ENCODE peak calls at places on chromosome 9, in seven cellular contexts. One of them, this sample, is unnamed.

GRCh38 chr9:36946653-36947052 is 87.4 kb downstream of the PAX5 start:
- DNase-seq in activated effector memory CD4-positive, alpha-beta T cell treated with anti-CD3 and anti-CD28 coated beads, Interleukin-2, amount 50 U/mL, for 16 hours: peak; percentile 21
- DNase-seq in ACHN: no peak
- DNase-seq in GM10248: no peak
- DNase-seq in cardiac muscle cell: peak; percentile 61
- DNase-seq in germinal center: no peak
- DNase-seq in trophoblast cell: no peak
- DNase-seq in this sample: no peak

GRCh38 chr9:70409800-70410199 is 4.7 kb downstream of the KLF9 start:
- DNase-seq in activated effector memory CD4-positive, alpha-beta T cell treated with anti-CD3 and anti-CD28 coated beads, Interleukin-2, amount 50 U/mL, for 16 hours: no peak
- DNase-seq in ACHN: no peak
- DNase-seq in GM10248: no peak
- DNase-seq in cardiac muscle cell: no peak
- DNase-seq in germinal center: no peak
- DNase-seq in trophoblast cell: no peak
- DNase-seq in this sample: no peak

GRCh38 chr9:3477236-3477834 is 48.5 kb downstream of the RFX3 start:
- DNase-seq in activated effector memory CD4-positive, alpha-beta T cell treated with anti-CD3 and anti-CD28 coated beads, Interleukin-2, amount 50 U/mL, for 16 hours: no peak
- DNase-seq in ACHN: peak; percentile 35
- DNase-seq in GM10248: peak; percentile 6
- DNase-seq in cardiac muscle cell: no peak
- DNase-seq in germinal center: no peak
- DNase-seq in trophoblast cell: no peak
- DNase-seq in this sample: no peak

GRCh38 chr9:37197158-37198033 is 77.0 kb downstream of the ZCCHC7 start:
- DNase-seq in activated effector memory CD4-positive, alpha-beta T cell treated with anti-CD3 and anti-CD28 coated beads, Interleukin-2, amount 50 U/mL, for 16 hours: no peak
- DNase-seq in ACHN: no peak
- DNase-seq in GM10248: peak; percentile 29
- DNase-seq in cardiac muscle cell: peak; percentile 52
- DNase-seq in germinal center: peak; percentile 78
- DNase-seq in trophoblast cell: no peak
- DNase-seq in this sample: no peak

GRCh38 chr9:114083693-114084092 is 5.6 kb upstream of the AMBP start:
- DNase-seq in activated effector memory CD4-positive, alpha-beta T cell treated with anti-CD3 and anti-CD28 coated beads, Interleukin-2, amount 50 U/mL, for 16 hours: no peak
- DNase-seq in ACHN: no peak
- DNase-seq in GM10248: no peak
- DNase-seq in cardiac muscle cell: no peak
- DNase-seq in germinal center: no peak
- DNase-seq in trophoblast cell: no peak
- DNase-seq in this sample: no peak

GRCh38 chr9:29290519-29290918 is 1717.2 kb upstream of the C9orf72 start:
- DNase-seq in activated effector memory CD4-positive, alpha-beta T cell treated with anti-CD3 and anti-CD28 coated beads, Interleukin-2, amount 50 U/mL, for 16 hours: no peak
- DNase-seq in ACHN: no peak
- DNase-seq in GM10248: no peak
- DNase-seq in cardiac muscle cell: no peak
- DNase-seq in germinal center: no peak
- DNase-seq in trophoblast cell: no peak
- DNase-seq in this sample: no peak

GRCh38 chr9:110911659-110912473 is 126.4 kb downstream of the LPAR1 start:
- DNase-seq in activated effector memory CD4-positive, alpha-beta T cell treated with anti-CD3 and anti-CD28 coated beads, Interleukin-2, amount 50 U/mL, for 16 hours: no peak
- DNase-seq in ACHN: no peak
- DNase-seq in GM10248: no peak
- DNase-seq in cardiac muscle cell: peak; percentile 87
- DNase-seq in germinal center: no peak
- DNase-seq in trophoblast cell: peak; percentile 3
- DNase-seq in this sample: no peak

GRCh38 chr9:33287087-33287490 is 3.2 kb upstream of the NFX1 start:
- DNase-seq in activated effector memory CD4-positive, alpha-beta T cell treated with anti-CD3 and anti-CD28 coated beads, Interleukin-2, amount 50 U/mL, for 16 hours: peak; percentile 70
- DNase-seq in ACHN: peak; percentile 71
- DNase-seq in GM10248: peak; percentile 61
- DNase-seq in cardiac muscle cell: peak; percentile 79
- DNase-seq in germinal center: peak; percentile 81
- DNase-seq in trophoblast cell: peak; percentile 36
- DNase-seq in this sample: peak; percentile 16

GRCh38 chr9:91532325-91532724 is 108.7 kb upstream of the NFIL3 start:
- DNase-seq in activated effector memory CD4-positive, alpha-beta T cell treated with anti-CD3 and anti-CD28 coated beads, Interleukin-2, amount 50 U/mL, for 16 hours: no peak
- DNase-seq in ACHN: no peak
- DNase-seq in GM10248: no peak
- DNase-seq in cardiac muscle cell: peak; percentile 25
- DNase-seq in germinal center: no peak
- DNase-seq in trophoblast cell: no peak
- DNase-seq in this sample: no peak

GRCh38 chr9:136312436-136312835 is 8.5 kb upstream of the CCDC187 start:
- DNase-seq in activated effector memory CD4-positive, alpha-beta T cell treated with anti-CD3 and anti-CD28 coated beads, Interleukin-2, amount 50 U/mL, for 16 hours: peak; percentile 77
- DNase-seq in ACHN: peak; percentile 22
- DNase-seq in GM10248: peak; percentile 73
- DNase-seq in cardiac muscle cell: peak; percentile 53
- DNase-seq in germinal center: peak; percentile 58
- DNase-seq in trophoblast cell: no peak
- DNase-seq in this sample: no peak

GRCh38 chr9:114690308-114690707 is 8.3 kb upstream of the TEX48 start:
- DNase-seq in activated effector memory CD4-positive, alpha-beta T cell treated with anti-CD3 and anti-CD28 coated beads, Interleukin-2, amount 50 U/mL, for 16 hours: no peak
- DNase-seq in ACHN: peak; percentile 74
- DNase-seq in GM10248: no peak
- DNase-seq in cardiac muscle cell: no peak
- DNase-seq in germinal center: no peak
- DNase-seq in trophoblast cell: no peak
- DNase-seq in this sample: no peak

GRCh38 chr9:98178874-98179850 is 13.3 kb downstream of the CORO2A start:
- DNase-seq in activated effector memory CD4-positive, alpha-beta T cell treated with anti-CD3 and anti-CD28 coated beads, Interleukin-2, amount 50 U/mL, for 16 hours: no peak
- DNase-seq in ACHN: no peak
- DNase-seq in GM10248: no peak
- DNase-seq in cardiac muscle cell: no peak
- DNase-seq in germinal center: no peak
- DNase-seq in trophoblast cell: no peak
- DNase-seq in this sample: no peak

GRCh38 chr9:114054191-114054690 is 23.9 kb downstream of the AMBP start:
- DNase-seq in activated effector memory CD4-positive, alpha-beta T cell treated with anti-CD3 and anti-CD28 coated beads, Interleukin-2, amount 50 U/mL, for 16 hours: no peak
- DNase-seq in ACHN: no peak
- DNase-seq in GM10248: no peak
- DNase-seq in cardiac muscle cell: no peak
- DNase-seq in germinal center: no peak
- DNase-seq in trophoblast cell: no peak
- DNase-seq in this sample: no peak

GRCh38 chr9:4286086-4286485 is 13.8 kb downstream of the GLIS3 start:
- DNase-seq in activated effector memory CD4-positive, alpha-beta T cell treated with anti-CD3 and anti-CD28 coated beads, Interleukin-2, amount 50 U/mL, for 16 hours: no peak
- DNase-seq in ACHN: no peak
- DNase-seq in GM10248: no peak
- DNase-seq in cardiac muscle cell: no peak
- DNase-seq in germinal center: no peak
- DNase-seq in trophoblast cell: no peak
- DNase-seq in this sample: no peak

GRCh38 chr9:135788576-135789300 is 86.8 kb downstream of the KCNT1 start:
- DNase-seq in activated effector memory CD4-positive, alpha-beta T cell treated with anti-CD3 and anti-CD28 coated beads, Interleukin-2, amount 50 U/mL, for 16 hours: no peak
- DNase-seq in ACHN: no peak
- DNase-seq in GM10248: no peak
- DNase-seq in cardiac muscle cell: no peak
- DNase-seq in germinal center: no peak
- DNase-seq in trophoblast cell: no peak
- DNase-seq in this sample: no peak

This sample was measured in nephron progenitor cell.